ENCODE peak calls at places on chromosomes 12 and 14, in eight cellular contexts. Z, F, Y, S, R, D, B and K are unnamed samples.

GRCh38 chr12:116650062-116650461 is 87.8 kb downstream of the SPRING1 start:
- DNase-seq in Z (no peak), F (no peak), Y (no peak), S (no peak), R (no peak), D (no peak), B (no peak), K (no peak)

GRCh38 chr14:29243355-29243754 is 476.8 kb downstream of the FOXG1 start:
- DNase-seq in Z (no peak), F (no peak), Y (no peak), S (peak; percentile 77), R (no peak), D (no peak), B (no peak), K (no peak)

GRCh38 chr12:24109381-24110039 is 160.0 kb upstream of the SOX5 start:
- DNase-seq in Z (peak; percentile 7), F (no peak), Y (peak; percentile 21), S (peak; percentile 64), R (no peak), D (peak; percentile 47), B (no peak), K (no peak)

GRCh38 chr14:77007975-77008421 is 20.5 kb downstream of the IRF2BPL start:
- DNase-seq in Z (peak; percentile 68), F (no peak), Y (peak; percentile 21), S (no peak), R (no peak), D (no peak), B (no peak), K (peak; percentile 86)

GRCh38 chr12:100656806-100657205 is 83.3 kb downstream of the GAS2L3 start:
- DNase-seq in Z (no peak), F (no peak), Y (no peak), S (peak; percentile 58), R (no peak), D (peak; percentile 67), B (no peak), K (no peak)

GRCh38 chr12:8482446-8483080 is 26.8 kb downstream of the CLEC6A start:
- DNase-seq in Z (no peak), F (no peak), Y (no peak), S (no peak), R (no peak), D (no peak), B (no peak), K (no peak)

GRCh38 chr12:121799842-121800693 is 3.7 kb upstream of the SETD1B start:
- DNase-seq in Z (peak; percentile 91), F (peak; percentile 63), Y (peak; percentile 94), S (peak; percentile 86), R (peak; percentile 77), D (peak; percentile 69), B (peak; percentile 76), K (peak; percentile 91)

GRCh38 chr12:69056743-69057515 is 124.0 kb upstream of the CPM start:
- DNase-seq in Z (no peak), F (peak; percentile 26), Y (no peak), S (no peak), R (no peak), D (no peak), B (no peak), K (no peak)

GRCh38 chr14:49033131-49033530 is 553.0 kb downstream of the RPS29 start:
- DNase-seq in Z (no peak), F (no peak), Y (no peak), S (no peak), R (no peak), D (no peak), B (no peak), K (no peak)

GRCh38 chr12:131869871-131870418 is 24.5 kb upstream of the ULK1 start:
- DNase-seq in Z (peak; percentile 60), F (no peak), Y (peak; percentile 16), S (no peak), R (peak; percentile 73), D (no peak), B (no peak), K (peak; percentile 56)

GRCh38 chr12:11727133-11727664 is 77.7 kb downstream of the ETV6 start:
- DNase-seq in Z (no peak), F (no peak), Y (no peak), S (no peak), R (no peak), D (no peak), B (no peak), K (no peak)

GRCh38 chr14:99254391-99255009 is 17.5 kb downstream of the BCL11B start:
- DNase-seq in Z (no peak), F (no peak), Y (no peak), S (no peak), R (no peak), D (no peak), B (no peak), K (no peak)

GRCh38 chr14:76456200-76456599 is 80.3 kb downstream of the ESRRB start:
- DNase-seq in Z (peak; percentile 24), F (no peak), Y (peak; percentile 49), S (peak; percentile 65), R (peak; percentile 7), D (peak; percentile 82), B (no peak), K (peak; percentile 49)

GRCh38 chr14:21104448-21105060 is 3.7 kb downstream of the TMEM253 start:
- DNase-seq in Z (peak; percentile 74), F (no peak), Y (peak; percentile 85), S (peak; percentile 91), R (peak; percentile 72), D (peak; percentile 85), B (peak; percentile 72), K (peak; percentile 69)

GRCh38 chr12:15013634-15014169 is 40.9 kb downstream of the PDE6H start:
- DNase-seq in Z (no peak), F (no peak), Y (no peak), S (no peak), R (no peak), D (no peak), B (no peak), K (no peak)

GRCh38 chr14:69579476-69579875 is 4.8 kb upstream of the CCDC177 start:
- DNase-seq in Z (no peak), F (no peak), Y (no peak), S (no peak), R (no peak), D (no peak), B (no peak), K (no peak)

GRCh38 chr14:78403278-78403815 is 233.2 kb downstream of the NRXN3 start:
- DNase-seq in Z (peak; percentile 4), F (no peak), Y (peak; percentile 2), S (peak; percentile 40), R (peak; percentile 29), D (peak; percentile 5), B (no peak), K (no peak)

GRCh38 chr12:63150255-63151060 is 543 bp downstream of the AVPR1A start:
- DNase-seq in Z (no peak), F (no peak), Y (no peak), S (peak; percentile 20), R (no peak), D (peak; percentile 80), B (peak; percentile 52), K (peak; percentile 56)

GRCh38 chr12:116551952-116552749 is 7.0 kb upstream of the MAP1LC3B2 start:
- DNase-seq in Z (peak; percentile 41), F (no peak), Y (peak; percentile 80), S (peak; percentile 94), R (peak; percentile 65), D (peak; percentile 6), B (no peak), K (no peak)

GRCh38 chr12:127629066-127629820 is 637.7 kb upstream of the TMEM132C start:
- DNase-seq in Z (no peak), F (no peak), Y (no peak), S (peak; percentile 32), R (no peak), D (no peak), B (no peak), K (no peak)

GRCh38 chr14:104150201-104151027 is 12.0 kb downstream of the KIF26A start:
- DNase-seq in Z (no peak), F (no peak), Y (peak; percentile 65), S (peak; percentile 92), R (peak; percentile 48), D (peak; percentile 89), B (peak; percentile 65), K (no peak)
- TF ChIP-seq CTCF in Z (no peak), F (peak; percentile 14), Y (peak; percentile 11), S (peak; percentile 53), R (peak; percentile 43), D (peak; percentile 42), B (peak; percentile 74), K (no peak)

GRCh38 chr12:18700254-18700653 is 37.6 kb downstream of the PLCZ1 start:
- DNase-seq in Z (no peak), F (peak; percentile 82), Y (no peak), S (no peak), R (peak; percentile 62), D (no peak), B (no peak), K (no peak)

GRCh38 chr12:18703326-18703725 is 34.5 kb downstream of the PLCZ1 start:
- DNase-seq in Z (no peak), F (no peak), Y (no peak), S (no peak), R (no peak), D (no peak), B (no peak), K (no peak)

GRCh38 chr12:18706798-18707197 is 31.0 kb downstream of the PLCZ1 start:
- DNase-seq in Z (no peak), F (no peak), Y (no peak), S (no peak), R (no peak), D (no peak), B (no peak), K (no peak)

GRCh38 chr12:18703916-18704315 is 33.9 kb downstream of the PLCZ1 start:
- DNase-seq in Z (no peak), F (no peak), Y (no peak), S (no peak), R (no peak), D (no peak), B (no peak), K (no peak)
- TF ChIP-seq CTCF in Z (no peak), F (no peak), Y (no peak), S (no peak), R (no peak), D (no peak), B (no peak), K (no peak)

GRCh38 chr12:16939871-16940306 is 333.9 kb upstream of the LMO3 start:
- DNase-seq in Z (peak; percentile 71), F (no peak), Y (peak; percentile 83), S (peak; percentile 90), R (peak; percentile 50), D (peak; percentile 81), B (no peak), K (peak; percentile 76)
- TF ChIP-seq CTCF in Z (peak; percentile 100), F (no peak), Y (peak; percentile 86), S (peak; percentile 92), R (peak; percentile 67), D (peak; percentile 93), B (peak; percentile 84), K (peak; percentile 92)

DNA sequence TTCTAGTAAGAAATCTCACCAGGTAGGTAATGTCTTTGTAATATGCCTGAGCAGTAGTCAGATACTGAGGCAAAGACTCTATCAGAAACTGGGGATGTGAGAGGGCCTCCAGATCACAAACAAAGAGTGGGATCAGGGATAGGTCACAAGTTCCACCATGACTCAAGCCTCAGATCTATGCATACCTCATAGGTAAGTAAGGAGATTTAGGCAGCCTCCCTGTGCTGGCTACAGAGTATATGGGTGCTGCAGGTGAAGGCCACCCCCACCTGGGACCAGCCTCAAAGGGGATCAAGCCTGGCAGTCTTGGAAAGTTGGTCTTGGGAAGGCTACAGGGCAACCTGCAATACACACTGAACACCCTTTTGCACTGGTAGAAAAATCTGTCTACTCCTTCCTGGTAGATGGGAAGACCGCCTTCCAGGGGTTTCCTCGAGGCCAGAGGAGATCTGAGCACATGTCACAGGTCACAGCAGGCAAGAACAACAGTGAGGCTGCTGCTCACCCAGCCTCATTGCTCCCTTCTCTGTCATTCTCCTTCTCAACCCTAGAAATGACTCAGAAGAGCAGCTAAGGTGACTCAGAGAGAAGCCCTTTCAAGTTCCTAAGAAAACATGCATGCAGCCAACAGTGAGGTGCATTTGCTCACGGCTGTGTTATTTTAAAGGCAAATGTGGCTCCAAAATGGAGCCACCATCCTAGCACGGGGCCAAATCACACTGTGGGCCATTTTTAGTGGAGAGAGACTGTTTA is 143.4 kb upstream of the CDKN3 start:
- DNase-seq in Z (peak; percentile 89), F (peak; percentile 36), Y (no peak), S (no peak), R (peak; percentile 79), D (no peak), B (no peak), K (peak; percentile 14)
- TF ChIP-seq CTCF in Z (no peak), F (no peak), Y (no peak), S (no peak), R (no peak), D (no peak), B (no peak), K (no peak)